ENCODE peak calls at places on chromosomes 11 and 22, in five cellular contexts. S, H, Q, C and L are unnamed samples.

GRCh38 chr11:123577081-123577598 is 77.3 kb downstream of the SCN3B start:
- DNase-seq in Q (peak; percentile 16), H (peak; percentile 91), C (no peak), S (peak; percentile 84), L (peak; percentile 81)

GRCh38 chr11:2383823-2384722 is 7.0 kb downstream of the CD81 start:
- DNase-seq in S (peak; percentile 86), Q (no peak), C (peak; percentile 39), H (no peak), L (no peak)

GRCh38 chr11:64461081-64461480 is 102.1 kb downstream of the RPS6KA4 start:
- DNase-seq in H (no peak), S (no peak), Q (no peak), C (no peak), L (no peak)

GRCh38 chr11:44638032-44638431 is 72.6 kb downstream of the CD82 start:
- DNase-seq in Q (no peak), C (no peak), H (no peak), S (no peak), L (no peak)

GRCh38 chr11:2097356-2097997 is 41.7 kb downstream of the IGF2 start:
- DNase-seq in C (no peak), H (no peak), Q (peak; percentile 90), S (peak; percentile 37), L (no peak)

GRCh38 chr11:60500276-60500935 is 7.8 kb downstream of the MS4A12 start:
- DNase-seq in C (no peak), Q (no peak), S (no peak), H (no peak), L (no peak)

GRCh38 chr22:45777046-45777851 is 105.6 kb downstream of the ATXN10 start:
- DNase-seq in S (no peak), C (no peak), H (no peak), Q (no peak), L (no peak)

GRCh38 chr22:19520007-19520406 is 4.2 kb downstream of the CLDN5 start:
- DNase-seq in C (no peak), S (peak; percentile 52), Q (no peak), H (no peak), L (no peak)

GRCh38 chr11:125797641-125798040 is 9.7 kb downstream of the PATE3 start:
- DNase-seq in C (no peak), S (no peak), Q (no peak), H (no peak), L (no peak)

GRCh38 chr22:33065230-33065629 is 7.0 kb upstream of the SYN3 start:
- DNase-seq in S (no peak), H (no peak), Q (no peak), C (no peak), L (no peak)

GRCh38 chr22:33076368-33076767 is 18.2 kb upstream of the SYN3 start:
- DNase-seq in C (no peak), Q (no peak), H (no peak), S (no peak), L (no peak)

GRCh38 chr22:33073989-33074391 is 15.8 kb upstream of the SYN3 start:
- DNase-seq in Q (no peak), C (no peak), S (no peak), H (no peak), L (no peak)

DNA sequence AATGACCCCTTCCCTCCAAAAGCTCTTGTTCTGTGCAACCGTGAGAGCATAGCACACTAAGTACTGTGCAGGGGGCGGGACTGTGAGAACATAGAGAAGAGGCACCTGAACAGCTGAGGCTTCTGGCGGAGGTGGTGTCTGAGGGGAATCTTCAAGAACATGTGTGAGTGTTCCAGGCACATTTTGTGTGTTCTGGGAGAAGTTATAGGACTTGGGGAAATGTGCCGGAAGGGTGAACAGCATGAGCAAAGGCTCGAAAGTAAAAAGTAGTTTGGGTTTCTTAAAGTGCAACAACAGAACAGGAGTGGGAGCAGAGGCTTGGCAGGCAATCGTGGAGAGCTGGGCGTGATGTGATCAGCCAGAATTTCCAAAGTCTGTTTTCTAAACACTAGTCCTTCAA is 12.4 kb upstream of the SYN3 start:
- DNase-seq in H (no peak), Q (no peak), C (no peak), S (no peak), L (no peak)
- TF ChIP-seq FOXM1 in H (no peak), Q (no peak), C (no peak), S (no peak), L (no peak)

DNA sequence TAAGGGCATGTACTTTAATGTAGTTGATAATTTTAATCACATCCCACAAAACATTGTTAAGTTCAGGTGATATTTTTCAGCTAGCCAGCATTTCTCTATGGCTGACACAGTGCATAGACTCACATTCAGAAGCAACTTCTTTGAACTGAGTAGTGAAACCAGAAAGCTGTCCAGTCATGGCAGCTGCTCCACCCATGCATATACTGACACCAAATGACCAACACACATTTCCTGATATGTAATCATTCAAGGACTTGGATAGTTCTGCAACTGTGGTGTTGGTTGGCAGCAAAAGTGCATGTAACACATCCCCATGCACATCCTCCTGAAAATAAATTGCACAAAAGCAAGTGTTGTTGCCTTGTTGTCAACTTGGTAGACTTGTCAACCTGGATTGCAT is 39.7 kb downstream of the CALCA start:
- DNase-seq in C (no peak), S (no peak), Q (no peak), H (no peak), L (no peak)
- TF ChIP-seq FOXM1 in C (no peak), S (no peak), Q (no peak), H (no peak), L (no peak)

DNA sequence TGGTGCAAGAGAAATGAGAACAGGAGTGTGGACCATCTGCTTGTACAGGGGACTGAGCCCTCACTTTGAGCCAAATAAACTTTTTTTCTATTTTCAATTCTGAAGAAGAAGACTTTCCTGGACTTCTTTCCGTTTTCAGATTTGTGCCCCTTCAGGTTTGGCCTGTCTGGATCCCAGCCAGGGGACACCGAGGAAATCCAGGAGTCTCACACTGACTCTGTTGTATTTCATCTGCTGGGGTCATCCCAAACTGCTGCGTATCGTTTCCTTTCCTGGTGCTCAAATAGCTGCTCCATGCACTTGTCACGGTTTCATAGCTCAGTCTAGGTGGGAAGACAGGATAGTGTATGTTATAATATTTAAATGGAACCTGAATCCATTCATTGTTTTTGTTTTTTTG is 51.7 kb downstream of the GGTLC2 start:
- DNase-seq in Q (no peak), C (no peak), H (no peak), S (no peak), L (no peak)
- TF ChIP-seq FOXM1 in Q (no peak), C (no peak), H (no peak), S (no peak), L (no peak)

GRCh38 chr11:84105148-84105547 is 819.0 kb upstream of the CCDC90B start:
- DNase-seq in H (no peak), Q (no peak), C (no peak), S (no peak), L (no peak)

GRCh38 chr11:84106560-84106959 is 820.4 kb upstream of the CCDC90B start:
- DNase-seq in C (no peak), H (no peak), Q (peak; percentile 1), S (no peak), L (no peak)

GRCh38 chr11:84097186-84097585 is 811.0 kb upstream of the CCDC90B start:
- DNase-seq in C (no peak), Q (no peak), S (no peak), H (no peak), L (no peak)

GRCh38 chr11:84103096-84103495 is 816.9 kb upstream of the CCDC90B start:
- DNase-seq in C (no peak), S (no peak), H (no peak), Q (no peak), L (no peak)
- TF ChIP-seq FOXM1 in C (no peak), S (no peak), H (no peak), Q (no peak), L (no peak)

DNA sequence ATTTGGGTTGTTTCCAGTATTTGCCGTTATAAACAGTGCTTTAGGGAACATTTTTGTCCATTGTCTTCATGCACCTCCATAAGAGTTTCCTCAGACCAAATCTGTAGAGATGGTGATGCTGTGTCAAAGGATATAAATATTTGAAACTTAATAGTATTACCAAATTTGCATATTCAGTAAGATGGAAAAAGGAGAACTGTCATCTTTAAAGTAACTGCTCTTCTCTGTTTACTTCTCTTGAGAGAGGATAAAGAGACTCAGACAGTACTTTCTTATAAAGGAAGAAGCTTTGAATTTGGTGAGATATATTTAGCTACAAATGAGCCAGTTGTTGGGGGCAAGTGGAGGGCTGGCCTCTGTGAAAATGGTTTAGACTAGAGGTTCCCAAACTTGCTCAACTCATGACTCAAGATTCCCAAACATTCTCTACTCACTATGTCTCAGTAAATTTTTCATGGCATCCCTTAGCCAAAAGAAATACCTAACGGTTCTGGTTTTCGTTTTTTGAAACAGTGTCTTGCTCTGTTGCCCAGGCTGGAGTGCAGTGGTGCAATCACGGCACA is 26.2 kb downstream of the SHISA8 start:
- DNase-seq in S (no peak), C (no peak), H (no peak), Q (no peak), L (no peak)
- TF ChIP-seq FOXM1 in S (no peak), C (no peak), H (no peak), Q (no peak), L (no peak)

DNA sequence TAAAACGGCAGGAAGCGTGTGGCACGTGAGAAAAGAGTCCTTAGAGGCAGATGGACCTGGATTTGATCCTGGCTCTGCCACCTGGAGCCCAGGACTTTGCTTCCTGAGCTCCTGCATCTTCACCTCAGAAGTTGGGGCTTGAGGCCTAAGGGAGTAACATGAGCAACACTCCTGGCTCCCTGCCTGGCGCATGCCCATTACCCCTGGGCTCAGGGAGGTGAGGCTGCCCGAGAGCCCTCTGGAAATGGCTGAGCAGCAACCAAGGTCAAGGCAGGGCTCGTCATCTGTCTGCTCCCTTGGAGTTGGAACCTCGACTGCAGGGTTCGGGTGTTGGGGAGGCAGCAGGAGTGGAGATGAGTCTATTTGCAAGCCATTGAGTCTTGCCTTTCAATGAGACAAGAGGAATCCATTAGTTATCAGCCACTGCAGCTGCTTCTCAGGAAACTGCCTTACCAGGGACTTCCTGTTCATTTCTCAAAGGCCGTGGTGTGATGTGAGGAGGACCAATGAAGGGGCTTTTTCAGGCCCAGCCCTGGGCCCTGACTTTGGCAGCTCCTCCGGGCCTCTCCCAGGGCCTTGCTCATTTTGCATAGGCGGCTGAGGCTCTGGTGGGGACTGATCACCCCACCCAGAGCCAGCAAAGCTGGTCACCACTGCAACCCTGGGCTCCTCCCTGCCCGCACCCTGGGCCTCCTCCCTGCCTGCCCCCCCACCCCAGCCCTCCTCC is 6.3 kb downstream of the FADS2 start:
- DNase-seq in H (peak; percentile 27), C (peak; percentile 87), Q (no peak), S (peak; percentile 93), L (no peak)
- TF ChIP-seq FOXM1 in H (no peak), C (no peak), Q (no peak), S (no peak), L (no peak)

GRCh38 chr11:65593518-65594414 is 1.8 kb downstream of the KCNK7 start:
- DNase-seq in H (peak; percentile 84), S (peak; percentile 46), Q (no peak), C (no peak), L (peak; percentile 57)
- TF ChIP-seq FOXM1 in H (no peak), S (no peak), Q (no peak), C (no peak), L (no peak)